ENCODE peak calls at places on chromosome X, in nine cellular contexts. M is ureter; G is NCI-H774; O is iPS-NIHi11; R is activated naive CD8-positive, alpha-beta T cell treated with anti-CD3 and anti-CD28 coated beads for 36 hours; C is ELR; I is NCI-H524; Z is stimulated activated CD4-positive, alpha-beta T cell treated with anti-CD3 and anti-CD28 coated beads, Interleukin-4, amount 100 ng/mL, for 24 hours; F is germinal center. Q is an unnamed sample.

GRCh38 chrX:18394477-18394876 is 30.9 kb upstream of the CDKL5 start:
- DNase-seq in G (no peak), I (no peak), C (no peak), O (no peak), F (no peak), M (no peak), R (no peak), Z (no peak), Q (no peak)

GRCh38 chrX:46722742-46723568 is 36.0 kb downstream of the SLC9A7 start:
- DNase-seq in F (no peak), O (no peak), G (no peak), I (no peak), C (peak; percentile 56), R (no peak), Z (no peak), M (no peak), Q (no peak)

GRCh38 chrX:119190251-119190651 is 45.8 kb upstream of the PGRMC1 start:
- DNase-seq in F (no peak), O (no peak), I (no peak), Z (no peak), G (no peak), C (no peak), R (no peak), M (no peak), Q (no peak)

GRCh38 chrX:136080766-136081165 is 66.6 kb upstream of the FHL1 start:
- DNase-seq in G (no peak), O (no peak), I (no peak), C (no peak), R (no peak), Z (no peak), F (no peak), M (no peak), Q (no peak)

GRCh38 chrX:85977218-85977617 is 70.1 kb downstream of the CHM start:
- DNase-seq in C (no peak), M (no peak), G (no peak), Z (no peak), R (no peak), O (no peak), I (no peak), F (no peak), Q (no peak)

GRCh38 chrX:111719426-111720210 is 38.6 kb downstream of the ALG13 start:
- DNase-seq in M (no peak), R (no peak), Z (no peak), G (no peak), O (no peak), I (no peak), F (peak; percentile 1), C (no peak), Q (no peak)

GRCh38 chrX:45774961-45775360 is 574.3 kb upstream of the DIPK2B start:
- DNase-seq in C (peak; percentile 92), O (no peak), R (no peak), F (no peak), Z (peak; percentile 27), I (no peak), M (no peak), G (no peak), Q (no peak)

GRCh38 chrX:40887476-40887875 is 152.1 kb upstream of the MED14 start:
- DNase-seq in M (no peak), Z (no peak), I (no peak), G (no peak), C (no peak), F (no peak), R (no peak), O (no peak), Q (no peak)

GRCh38 chrX:40148439-40149285 is 50.9 kb upstream of the BCOR start:
- DNase-seq in R (no peak), Z (no peak), C (no peak), I (no peak), M (no peak), F (no peak), G (no peak), O (no peak), Q (no peak)

GRCh38 chrX:19609541-19609940 is 94.2 kb upstream of the MAP3K15 start:
- DNase-seq in O (no peak), Z (no peak), G (no peak), M (no peak), F (no peak), R (no peak), I (no peak), C (no peak), Q (no peak)

GRCh38 chrX:39577976-39578962 is 519.5 kb downstream of the BCOR start:
- DNase-seq in O (no peak), F (peak; percentile 3), C (no peak), R (peak; percentile 55), M (no peak), G (no peak), Z (peak; percentile 64), I (peak; percentile 67), Q (no peak)

GRCh38 chrX:136714626-136715599 is 65.8 kb downstream of the ARHGEF6 start:
- DNase-seq in C (no peak), Z (no peak), O (no peak), G (no peak), F (peak; percentile 25), M (no peak), I (no peak), R (no peak), Q (no peak)